ENCODE peak calls at places on chromosomes 1 and 21, in five cellular contexts. P is stimulated activated CD4-positive, alpha-beta T cell treated with anti-CD3 and anti-CD28 coated beads, Interleukin-1b, Interleukin-23, amount 100 ng/mL, for 4 hours; E is cerebellum; I is H4; C is colonic mucosa. G is an unnamed sample.

GRCh38 chr21:42512346-42513034 is 1.2 kb upstream of the SLC37A1 start:
- DNase-seq in E (no peak), C (peak; percentile 20), I (no peak), P (no peak), G (no peak)

GRCh38 chr1:198936371-198937083 is 297.7 kb downstream of the PTPRC start:
- DNase-seq in I (no peak), C (no peak), E (no peak), P (no peak), G (no peak)

GRCh38 chr1:14590781-14591180 is 7.7 kb upstream of the KAZN start:
- DNase-seq in I (peak; percentile 14), E (no peak), P (no peak), C (no peak), G (no peak)

GRCh38 chr1:44031051-44031899 is at the start of gene SLC6A9:
- DNase-seq in E (no peak), C (peak; percentile 79), P (peak; percentile 43), I (peak; percentile 79), G (peak; percentile 46)

GRCh38 chr1:115869064-115869463 is 28.1 kb upstream of the NHLH2 start:
- DNase-seq in E (no peak), C (no peak), P (no peak), I (no peak), G (no peak)

GRCh38 chr1:45802343-45803298 is 791 bp upstream of the MAST2 start:
- DNase-seq in C (peak; percentile 76), E (peak; percentile 21), I (peak; percentile 99), P (no peak), G (peak; percentile 67)

GRCh38 chr1:201468501-201468843 is 516 bp downstream of the PHLDA3 start:
- DNase-seq in P (no peak), I (no peak), E (peak; percentile 26), C (no peak), G (no peak)

GRCh38 chr1:231778009-231778719 is 151.6 kb downstream of the DISC1 start:
- DNase-seq in E (no peak), P (no peak), C (peak; percentile 43), I (no peak), G (peak; percentile 48)

GRCh38 chr1:223473576-223474344 is 80.5 kb downstream of the CCDC185 start:
- DNase-seq in E (no peak), I (no peak), C (no peak), P (no peak), G (no peak)